ENCODE peak calls at places on chromosome 17, in six cellular contexts. J is left ventricle myocardium inferior; B is ELR; K is iris pigment epithelial cell; W is NCI-H1105 treated with DMSO at 0.1 percent for 48 hours; Q is stimulated activated CD4-positive, alpha-beta T cell treated with anti-CD3 and anti-CD28 coated beads, Interleukin-2, amount 100 ng/mL, for 24 hours. U is an unnamed sample.

GRCh38 chr17:7293821-7294613 is 422 bp downstream of the YBX2 start:
- DNase-seq in Q (no peak), W (peak), K (no peak), J (no peak), B (no peak), U (no peak)

GRCh38 chr17:82627827-82628226 is 20.4 kb downstream of the WDR45B start:
- DNase-seq in K (no peak), W (no peak), J (no peak), B (no peak), Q (no peak), U (no peak)

GRCh38 chr17:34764716-34765115 is 185.3 kb downstream of the TMEM132E start:
- DNase-seq in J (no peak), B (no peak), W (no peak), K (no peak), Q (no peak), U (no peak)

GRCh38 chr17:75048396-75048933 is 1.4 kb downstream of the KCTD2 start:
- DNase-seq in K (no peak), J (no peak), W (no peak), Q (no peak), B (peak), U (no peak)

GRCh38 chr17:58822148-58823050 is 66.7 kb downstream of the PPM1E start:
- DNase-seq in B (no peak), K (no peak), J (no peak), W (peak), Q (no peak), U (no peak)

GRCh38 chr17:62614142-62614541 is 13.3 kb upstream of the MRC2 start:
- DNase-seq in J (no peak), B (peak), Q (no peak), K (peak), W (no peak), U (no peak)

GRCh38 chr17:74176546-74177001 is 26.9 kb upstream of the RPL38 start:
- DNase-seq in K (peak), J (peak), W (peak), B (peak), Q (peak), U (peak)

GRCh38 chr17:68421486-68421885 is 35.8 kb downstream of the WIPI1 start:
- DNase-seq in Q (no peak), B (no peak), W (no peak), K (no peak), J (no peak), U (no peak)

GRCh38 chr17:51118330-51119195 is 2.1 kb downstream of the SPAG9 start:
- DNase-seq in J (no peak), K (no peak), B (peak), Q (no peak), W (peak), U (no peak)

GRCh38 chr17:81035389-81036127 is 607 bp downstream of the BAIAP2 start:
- DNase-seq in K (no peak), W (no peak), Q (no peak), B (peak), J (no peak), U (no peak)

GRCh38 chr17:19660219-19660870 is 11.8 kb downstream of the ALDH3A2 start:
- DNase-seq in Q (no peak), B (no peak), W (peak), K (no peak), J (no peak), U (no peak)

GRCh38 chr17:47852113-47852949 is 1.4 kb upstream of the SP6 start:
- DNase-seq in Q (no peak), J (no peak), W (no peak), B (no peak), K (no peak), U (no peak)

GRCh38 chr17:13537871-13538643 is 63.7 kb downstream of the HS3ST3A1 start:
- DNase-seq in K (no peak), B (no peak), W (no peak), Q (no peak), J (no peak), U (no peak)

U was measured in activated T-helper 2 cell treated with anti-CD3 and anti-CD28 coated beads, Interferon-gamma antibody, Interleukin-2, Interleukin-4, amounts not matched to agents 10 μg/mL and 5 μg/mL and 100 μg/mL, durations not matched to agents 14 hours and 24 hours and 36 hours.